ENCODE peak calls at places on chromosomes 3 and 15, in four cellular contexts. K is adrenal gland, L is gastrocnemius medialis, S is colonic mucosa. Q is an unnamed sample. For H3K36me3, the result is how much of the 10 kb centered on the place peaks cover.

GRCh38 chr15:91710072-91710471 is 143.4 kb upstream of the SLCO3A1 start:
- DNase-seq in K (no peak), L (no peak), S (no peak), Q (no peak)

GRCh38 chr3:78992830-78993229 is 775.0 kb downstream of the ROBO1 start:
- DNase-seq in K (no peak), L (no peak), S (no peak), Q (no peak)

GRCh38 chr3:184211718-184212117 is 17.7 kb upstream of the VWA5B2 start:
- DNase-seq in K (no peak), L (no peak), S (no peak), Q (no peak)

GRCh38 chr3:194404365-194405140 is 5.5 kb upstream of the GP5 start:
- DNase-seq in K (peak), L (no peak), S (peak), Q (peak)

GRCh38 chr15:73367624-73368300 is 996 bp downstream of the HCN4 start:
- DNase-seq in K (no peak), L (no peak), S (no peak), Q (no peak)

GRCh38 chr15:65409284-65409631 is 13.5 kb downstream of the IGDCC4 start:
- DNase-seq in K (no peak), L (no peak), S (no peak), Q (no peak)

GRCh38 chr3:157460253-157460652 is 23.6 kb downstream of the PTX3 start:
- DNase-seq in K (no peak), L (no peak), S (no peak), Q (no peak)

GRCh38 chr3:17481116-17481515 is 261.3 kb downstream of the TBC1D5 start:
- DNase-seq in K (no peak), L (peak), S (no peak), Q (no peak)

GRCh38 chr15:85312486-85312885 is 67.9 kb upstream of the AKAP13 start:
- DNase-seq in K (no peak), L (no peak), S (no peak), Q (no peak)

GRCh38 chr3:89184151-89184550 is 76.7 kb downstream of the EPHA3 start:
- DNase-seq in K (no peak), L (no peak), S (no peak), Q (no peak)

GRCh38 chr3:65833761-65834505 is 204.8 kb downstream of the MAGI1 start:
- DNase-seq in K (no peak), L (no peak), S (no peak), Q (no peak)

GRCh38 chr3:55343486-55344357 is 143.4 kb downstream of the WNT5A start:
- DNase-seq in K (no peak), L (no peak), S (no peak), Q (no peak)

GRCh38 chr3:172846706-172847105 is 96.2 kb downstream of the ECT2 start:
- DNase-seq in K (no peak), L (no peak), S (no peak), Q (peak)

GRCh38 chr3:183506674-183507290 is 48.7 kb downstream of the KLHL6 start:
- DNase-seq in K (no peak), L (no peak), S (no peak), Q (peak)

GRCh38 chr3:186259612-186260383 is 102.2 kb downstream of the DGKG start:
- DNase-seq in K (peak), L (peak), S (peak), Q (peak)

GRCh38 chr3:138180375-138181029 is 5.8 kb upstream of the DBR1 start:
- DNase-seq in K (peak), L (no peak), S (peak), Q (peak)

GRCh38 chr15:29792426-29793159 is 29.7 kb downstream of the TJP1 start:
- DNase-seq in K (no peak), L (no peak), S (no peak), Q (peak)

GRCh38 chr15:47506543-47507090 is 210.7 kb upstream of the SEMA6D start:
- DNase-seq in K (peak), L (no peak), S (no peak), Q (no peak)

GRCh38 chr3:64408770-64409169 is 183.5 kb upstream of the PRICKLE2 start:
- DNase-seq in K (no peak), L (no peak), S (no peak), Q (peak)

GRCh38 chr15:92152983-92153382 is 240.7 kb upstream of the ST8SIA2 start:
- DNase-seq in K (no peak), L (no peak), S (no peak), Q (no peak)

GRCh38 chr15:91898843-91899242 is 45.3 kb downstream of the SLCO3A1 start:
- DNase-seq in K (no peak), L (no peak), S (no peak), Q (no peak)

GRCh38 chr3:51445544-51446280 is 54.1 kb downstream of the DCAF1 start:
- DNase-seq in K (no peak), L (no peak), S (no peak), Q (no peak)

GRCh38 chr15:38202356-38202755 is 50.3 kb upstream of the SPRED1 start:
- DNase-seq in K (no peak), L (no peak), S (no peak), Q (no peak)

GRCh38 chr3:184505053-184505452 is 56.5 kb upstream of the EPHB3 start:
- DNase-seq in K (no peak), L (no peak), S (no peak), Q (no peak)

GRCh38 chr15:76799760-76800159 is 105.4 kb downstream of the SCAPER start:
- DNase-seq in K (no peak), L (no peak), S (no peak), Q (peak)

GRCh38 chr15:90930861-90931629 is 1.3 kb downstream of the HDDC3 start:
- DNase-seq in K (peak), L (no peak), S (peak), Q (no peak)

GRCh38 chr3:114176487-114176886 is 2.4 kb downstream of the DRD3 start:
- DNase-seq in K (no peak), L (no peak), S (no peak), Q (no peak)

GRCh38 chr15:94239474-94239873 is 8.1 kb downstream of the MCTP2 start:
- DNase-seq in K (no peak), L (no peak), S (no peak), Q (no peak)

GRCh38 chr3:55127565-55127964 is 199.7 kb upstream of the LRTM1 start:
- DNase-seq in K (no peak), L (no peak), S (no peak), Q (no peak)

GRCh38 chr3:149377408-149378111 is at the start of gene TM4SF1:
- DNase-seq in K (peak), L (no peak), S (peak), Q (no peak)

GRCh38 chr3:13401149-13401548 is 19.0 kb downstream of the NUP210 start:
- DNase-seq in K (no peak), L (no peak), S (no peak), Q (no peak)

GRCh38 chr15:49741721-49742120 is 120.9 kb downstream of the DTWD1 start:
- DNase-seq in K (no peak), L (no peak), S (peak), Q (no peak)

GRCh38 chr3:171807806-171808205 is 2.5 kb downstream of the PLD1 start:
- DNase-seq in K (no peak), L (no peak), S (no peak), Q (no peak)

GRCh38 chr15:34603095-34603494 is 19.6 kb upstream of the GOLGA8B start:
- DNase-seq in K (no peak), L (no peak), S (no peak), Q (no peak)

GRCh38 chr3:170555329-170555728 is 30.5 kb downstream of the SLC7A14 start:
- DNase-seq in K (no peak), L (no peak), S (no peak), Q (no peak)

GRCh38 chr15:98647026-98647773 is 1.1 kb upstream of the IGF1R start:
- DNase-seq in K (peak), L (no peak), S (peak), Q (peak)

GRCh38 chr3:46091971-46092703 is 64.9 kb upstream of the XCR1 start:
- DNase-seq in K (no peak), L (no peak), S (no peak), Q (no peak)

GRCh38 chr3:132623646-132624045 is 26.6 kb downstream of the ACKR4 start:
- DNase-seq in K (no peak), L (no peak), S (no peak), Q (no peak)

GRCh38 chr3:132625613-132626012 is 28.5 kb downstream of the ACKR4 start:
- DNase-seq in K (no peak), L (no peak), S (no peak), Q (no peak)

GRCh38 chr3:132622148-132622547 is 25.1 kb downstream of the ACKR4 start:
- DNase-seq in K (no peak), L (no peak), S (no peak), Q (no peak)

GRCh38 chr3:132624790-132625189 is 27.7 kb downstream of the ACKR4 start:
- DNase-seq in K (no peak), L (no peak), S (no peak), Q (no peak)

GRCh38 chr3:132622756-132623155 is 25.7 kb downstream of the ACKR4 start:
- DNase-seq in K (no peak), L (no peak), S (no peak), Q (no peak)
- H3K36me3 ChIP-seq in K (under half), L (under half), S (under half), Q (under half)

DNA sequence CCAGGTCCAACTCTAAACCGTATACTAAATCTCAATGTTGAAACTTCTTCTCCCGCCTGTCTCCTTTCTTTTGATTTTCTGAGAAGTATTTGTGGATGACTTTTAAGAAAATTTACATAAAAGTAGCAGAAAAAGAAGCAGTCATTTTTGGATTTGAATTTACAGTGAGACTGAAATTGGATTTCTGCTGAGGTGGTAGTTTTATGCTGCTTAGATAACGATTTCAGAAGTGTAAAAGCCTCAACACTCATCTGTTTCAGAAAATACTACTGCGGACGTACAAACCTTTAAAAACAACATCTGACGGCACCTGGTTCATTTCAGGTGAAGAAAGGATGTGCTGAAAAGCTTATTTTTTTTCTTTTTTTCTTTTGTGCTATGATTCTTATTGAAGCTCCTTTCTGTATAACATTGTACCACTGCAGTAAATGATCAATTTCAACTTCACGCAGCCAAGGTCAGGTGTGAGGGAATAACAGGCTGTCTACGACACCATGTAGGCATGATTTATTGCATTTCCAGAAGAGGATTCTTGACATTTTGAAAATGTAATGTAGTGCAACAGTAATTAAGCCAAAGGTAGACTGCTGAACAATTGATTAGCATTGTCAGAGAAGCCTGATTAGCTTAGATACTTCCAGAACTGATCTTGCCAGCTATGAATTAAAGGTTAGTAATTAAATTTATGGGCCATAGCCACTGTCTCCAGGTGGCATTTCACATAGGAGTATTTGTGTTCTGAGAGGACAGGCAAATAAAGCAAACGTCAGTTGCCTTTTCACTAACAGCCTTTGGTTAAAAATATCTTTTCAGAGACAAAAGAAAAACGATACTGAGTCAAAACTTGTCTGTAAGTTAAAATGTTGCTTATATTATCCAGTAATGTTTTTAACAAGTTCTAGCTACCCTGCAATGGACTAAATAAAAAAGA is 134.6 kb upstream of the KBTBD8 start:
- DNase-seq in K (no peak), L (no peak), S (no peak), Q (no peak)
- H3K4me3 ChIP-seq in K (no peak), L (no peak), S (no peak), Q (no peak)

GRCh38 chr15:83030021-83030420 is 18.6 kb upstream of the C15orf40 start:
- DNase-seq in K (no peak), L (no peak), S (no peak), Q (no peak)
- H3K36me3 ChIP-seq in K (under half), L (under half), S (under half), Q (under half)

DNA sequence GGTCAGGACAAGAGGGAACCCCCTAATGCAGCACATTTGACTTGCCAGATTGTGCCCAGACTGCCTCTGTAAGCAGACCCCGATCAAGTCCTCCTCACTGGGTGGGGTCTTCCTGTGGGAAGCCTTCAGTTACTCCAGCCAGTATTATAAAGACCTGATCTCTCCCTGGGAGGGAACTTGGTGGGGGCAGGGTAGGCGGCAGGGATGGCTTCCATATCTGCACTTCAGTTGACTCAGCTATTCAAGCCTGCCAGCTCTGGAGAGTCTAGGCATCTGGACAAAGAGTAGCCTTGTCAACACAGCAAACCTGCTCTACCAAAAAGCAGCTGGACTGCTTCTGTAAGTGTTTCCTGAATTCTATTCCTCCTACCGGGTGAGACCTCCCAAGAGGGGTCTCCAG is 21.0 kb upstream of the SLC25A38 start:
- DNase-seq in K (no peak), L (no peak), S (no peak), Q (peak)
- H3K4me3 ChIP-seq in K (no peak), L (no peak), S (no peak), Q (no peak)

GRCh38 chr3:1164101-1164500 is 71.3 kb downstream of the CNTN6 start:
- DNase-seq in K (no peak), L (no peak), S (no peak), Q (no peak)
- H3K36me3 ChIP-seq in K (under half), L (under half), S (under half), Q (under half)

GRCh38 chr3:159604151-159604581 is 384.5 kb upstream of the IL12A start:
- DNase-seq in K (peak), L (no peak), S (no peak), Q (no peak)
- H3K4me3 ChIP-seq in K (no peak), L (no peak), S (no peak), Q (no peak)

Q was measured in cardiac muscle cell.